ENCODE peak calls at places on chromosomes 13 and 19, in seven cellular contexts. One of them, this sample, is unnamed.

GRCh38 chr19:29521291-29522075 is 4.3 kb upstream of the VSTM2B start:
- DNase-seq in progenitor cell of endocrine pancreas: no peak
- DNase-seq in mammary epithelial cell: no peak
- DNase-seq in HFF-Myc: no peak
- DNase-seq in WERI-Rb-1: no peak
- DNase-seq in OCI-LY7: no peak
- DNase-seq in AG04450: no peak
- DNase-seq in this sample: no peak

GRCh38 chr13:21846605-21847004 is 175.7 kb downstream of the FGF9 start:
- DNase-seq in progenitor cell of endocrine pancreas: no peak
- DNase-seq in mammary epithelial cell: no peak
- DNase-seq in HFF-Myc: no peak
- DNase-seq in WERI-Rb-1: no peak
- DNase-seq in OCI-LY7: no peak
- DNase-seq in AG04450: no peak
- DNase-seq in this sample: no peak

GRCh38 chr19:7861619-7862412 is 12.4 kb downstream of the PRR36 start:
- DNase-seq in progenitor cell of endocrine pancreas: no peak
- DNase-seq in mammary epithelial cell: no peak
- DNase-seq in HFF-Myc: no peak
- DNase-seq in WERI-Rb-1: no peak
- DNase-seq in OCI-LY7: no peak
- DNase-seq in AG04450: no peak
- DNase-seq in this sample: no peak

GRCh38 chr19:17951151-17952040 is 15.5 kb upstream of the KCNN1 start:
- DNase-seq in progenitor cell of endocrine pancreas: no peak
- DNase-seq in mammary epithelial cell: no peak
- DNase-seq in HFF-Myc: no peak
- DNase-seq in WERI-Rb-1: peak
- DNase-seq in OCI-LY7: no peak
- DNase-seq in AG04450: no peak
- DNase-seq in this sample: no peak

GRCh38 chr19:17718988-17719711 is at the start of gene MAP1S:
- DNase-seq in progenitor cell of endocrine pancreas: peak
- DNase-seq in mammary epithelial cell: peak
- DNase-seq in HFF-Myc: no peak
- DNase-seq in WERI-Rb-1: peak
- DNase-seq in OCI-LY7: peak
- DNase-seq in AG04450: no peak
- DNase-seq in this sample: peak

GRCh38 chr13:29490561-29490960 is 104.9 kb downstream of the SLC7A1 start:
- DNase-seq in progenitor cell of endocrine pancreas: no peak
- DNase-seq in mammary epithelial cell: no peak
- DNase-seq in HFF-Myc: no peak
- DNase-seq in WERI-Rb-1: no peak
- DNase-seq in OCI-LY7: no peak
- DNase-seq in AG04450: no peak
- DNase-seq in this sample: no peak

GRCh38 chr19:7415163-7415856 is 66.6 kb downstream of the ARHGEF18 start:
- DNase-seq in progenitor cell of endocrine pancreas: no peak
- DNase-seq in mammary epithelial cell: no peak
- DNase-seq in HFF-Myc: no peak
- DNase-seq in WERI-Rb-1: no peak
- DNase-seq in OCI-LY7: no peak
- DNase-seq in AG04450: peak
- DNase-seq in this sample: no peak

GRCh38 chr19:15294591-15294990 is 37.7 kb downstream of the BRD4 start:
- DNase-seq in progenitor cell of endocrine pancreas: no peak
- DNase-seq in mammary epithelial cell: no peak
- DNase-seq in HFF-Myc: no peak
- DNase-seq in WERI-Rb-1: no peak
- DNase-seq in OCI-LY7: no peak
- DNase-seq in AG04450: no peak
- DNase-seq in this sample: peak

GRCh38 chr13:97432232-97432916 is 1.6 kb upstream of the RAP2A start:
- DNase-seq in progenitor cell of endocrine pancreas: no peak
- DNase-seq in mammary epithelial cell: no peak
- DNase-seq in HFF-Myc: no peak
- DNase-seq in WERI-Rb-1: no peak
- DNase-seq in OCI-LY7: peak
- DNase-seq in AG04450: no peak
- DNase-seq in this sample: no peak

GRCh38 chr13:87827479-87827878 is 156.3 kb downstream of the SLITRK5 start:
- DNase-seq in progenitor cell of endocrine pancreas: no peak
- DNase-seq in mammary epithelial cell: no peak
- DNase-seq in HFF-Myc: no peak
- DNase-seq in WERI-Rb-1: no peak
- DNase-seq in OCI-LY7: no peak
- DNase-seq in AG04450: peak
- DNase-seq in this sample: no peak

GRCh38 chr13:77507931-77508776 is 27.4 kb upstream of the SCEL start:
- DNase-seq in progenitor cell of endocrine pancreas: no peak
- DNase-seq in mammary epithelial cell: peak
- DNase-seq in HFF-Myc: peak
- DNase-seq in WERI-Rb-1: no peak
- DNase-seq in OCI-LY7: no peak
- DNase-seq in AG04450: no peak
- DNase-seq in this sample: peak

GRCh38 chr13:45162821-45163220 is 38.0 kb downstream of the KCTD4 start:
- DNase-seq in progenitor cell of endocrine pancreas: no peak
- DNase-seq in mammary epithelial cell: peak
- DNase-seq in HFF-Myc: peak
- DNase-seq in WERI-Rb-1: no peak
- DNase-seq in OCI-LY7: no peak
- DNase-seq in AG04450: peak
- DNase-seq in this sample: peak

GRCh38 chr19:6068711-6069110 is 41.6 kb downstream of the RFX2 start:
- DNase-seq in progenitor cell of endocrine pancreas: no peak
- DNase-seq in mammary epithelial cell: no peak
- DNase-seq in HFF-Myc: no peak
- DNase-seq in WERI-Rb-1: no peak
- DNase-seq in OCI-LY7: no peak
- DNase-seq in AG04450: no peak
- DNase-seq in this sample: no peak

DNA sequence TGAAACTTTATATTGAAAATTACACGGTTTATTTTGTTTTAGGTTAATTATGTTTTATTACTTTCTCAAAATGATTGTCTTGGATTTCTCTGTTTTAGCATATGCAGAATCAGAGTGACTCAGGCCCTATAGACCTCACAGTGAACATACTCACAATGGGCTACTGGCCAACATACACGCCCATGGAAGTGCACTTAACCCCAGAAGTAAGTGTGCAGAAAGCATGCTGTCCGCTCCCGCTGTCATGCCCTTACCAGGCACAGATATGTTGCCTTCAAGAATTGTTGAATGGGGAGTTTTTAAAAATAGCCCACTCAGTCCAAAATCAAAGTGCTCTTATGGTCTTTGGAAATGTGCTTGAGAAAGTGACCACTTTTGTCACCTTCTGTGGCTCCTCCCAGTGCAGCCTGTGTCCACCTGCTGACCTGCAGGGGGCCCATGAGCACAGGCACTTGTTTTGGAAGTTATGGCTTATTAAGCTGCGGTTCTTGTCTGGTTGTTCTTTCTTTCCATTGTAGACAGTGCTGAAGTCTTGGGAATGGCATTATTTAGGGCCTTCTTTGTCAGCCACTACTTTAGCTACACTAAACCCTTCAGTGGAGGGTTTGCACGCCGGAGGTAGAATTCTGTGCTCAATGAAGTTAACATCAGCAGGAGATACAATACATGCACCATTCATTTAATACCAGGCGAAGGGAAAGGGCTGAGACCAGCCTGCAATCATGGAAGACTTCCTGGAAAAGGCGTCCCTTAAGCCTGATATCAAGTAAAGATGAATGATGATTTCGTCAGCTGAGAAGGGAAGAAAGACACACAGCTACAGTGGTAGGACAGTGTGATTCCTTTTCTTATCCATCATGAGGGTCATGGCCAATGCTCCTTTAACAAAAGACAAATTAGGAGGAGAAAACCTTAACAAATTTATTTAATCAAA is 36.7 kb downstream of the CUL4A start:
- DNase-seq in progenitor cell of endocrine pancreas: no peak
- DNase-seq in mammary epithelial cell: no peak
- DNase-seq in HFF-Myc: no peak
- DNase-seq in WERI-Rb-1: peak
- DNase-seq in OCI-LY7: no peak
- DNase-seq in AG04450: no peak
- DNase-seq in this sample: peak
- TF ChIP-seq CTCF in progenitor cell of endocrine pancreas: peak
- TF ChIP-seq CTCF in mammary epithelial cell: peak
- TF ChIP-seq CTCF in HFF-Myc: peak
- TF ChIP-seq CTCF in WERI-Rb-1: peak
- TF ChIP-seq CTCF in OCI-LY7: no peak
- TF ChIP-seq CTCF in AG04450: peak
- TF ChIP-seq CTCF in this sample: peak

GRCh38 chr13:68304287-68304893 is 1074.3 kb upstream of the PCDH9 start:
- DNase-seq in progenitor cell of endocrine pancreas: no peak
- DNase-seq in mammary epithelial cell: peak
- DNase-seq in HFF-Myc: no peak
- DNase-seq in WERI-Rb-1: peak
- DNase-seq in OCI-LY7: peak
- DNase-seq in AG04450: no peak
- DNase-seq in this sample: peak
- TF ChIP-seq CTCF in progenitor cell of endocrine pancreas: peak
- TF ChIP-seq CTCF in mammary epithelial cell: peak
- TF ChIP-seq CTCF in HFF-Myc: peak
- TF ChIP-seq CTCF in WERI-Rb-1: peak
- TF ChIP-seq CTCF in OCI-LY7: peak
- TF ChIP-seq CTCF in AG04450: peak
- TF ChIP-seq CTCF in this sample: peak

DNA sequence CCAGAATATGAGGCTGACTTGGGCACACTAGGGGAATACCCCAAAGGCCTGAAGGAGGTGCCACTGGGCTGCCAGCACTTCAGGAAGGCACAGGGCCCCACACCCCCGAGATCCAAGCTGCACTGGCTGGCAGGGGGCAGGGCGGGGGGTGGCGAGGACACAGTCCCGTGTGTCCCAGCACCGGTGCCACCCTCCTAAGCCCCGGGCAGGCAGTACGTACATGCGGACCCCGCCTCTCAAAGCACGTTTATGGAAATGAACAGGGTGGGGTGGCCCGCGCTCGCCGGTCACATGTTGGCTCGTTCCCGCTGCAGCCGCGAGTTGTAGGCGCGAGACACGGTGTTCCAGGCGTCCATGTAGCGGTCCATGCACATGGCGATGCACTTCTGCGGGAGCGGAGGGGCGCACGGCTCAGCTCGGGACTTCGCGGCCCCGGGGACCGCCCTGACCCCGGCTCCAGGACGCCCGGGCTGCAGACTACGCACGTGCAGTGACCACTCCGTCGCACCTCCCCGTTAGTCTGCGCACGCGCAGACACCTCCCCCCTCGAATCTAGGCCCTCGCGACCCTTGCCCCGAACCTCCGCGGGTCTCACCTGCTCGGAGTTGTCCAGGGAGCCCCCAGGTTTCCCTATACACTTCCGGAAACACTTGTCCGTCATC is 594 bp downstream of the TIMM13 start:
- DNase-seq in progenitor cell of endocrine pancreas: peak
- DNase-seq in mammary epithelial cell: peak
- DNase-seq in HFF-Myc: no peak
- DNase-seq in WERI-Rb-1: peak
- DNase-seq in OCI-LY7: peak
- DNase-seq in AG04450: no peak
- DNase-seq in this sample: peak
- TF ChIP-seq CTCF in progenitor cell of endocrine pancreas: no peak
- TF ChIP-seq CTCF in mammary epithelial cell: no peak
- TF ChIP-seq CTCF in HFF-Myc: no peak
- TF ChIP-seq CTCF in WERI-Rb-1: no peak
- TF ChIP-seq CTCF in OCI-LY7: peak
- TF ChIP-seq CTCF in AG04450: no peak
- TF ChIP-seq CTCF in this sample: no peak

DNA sequence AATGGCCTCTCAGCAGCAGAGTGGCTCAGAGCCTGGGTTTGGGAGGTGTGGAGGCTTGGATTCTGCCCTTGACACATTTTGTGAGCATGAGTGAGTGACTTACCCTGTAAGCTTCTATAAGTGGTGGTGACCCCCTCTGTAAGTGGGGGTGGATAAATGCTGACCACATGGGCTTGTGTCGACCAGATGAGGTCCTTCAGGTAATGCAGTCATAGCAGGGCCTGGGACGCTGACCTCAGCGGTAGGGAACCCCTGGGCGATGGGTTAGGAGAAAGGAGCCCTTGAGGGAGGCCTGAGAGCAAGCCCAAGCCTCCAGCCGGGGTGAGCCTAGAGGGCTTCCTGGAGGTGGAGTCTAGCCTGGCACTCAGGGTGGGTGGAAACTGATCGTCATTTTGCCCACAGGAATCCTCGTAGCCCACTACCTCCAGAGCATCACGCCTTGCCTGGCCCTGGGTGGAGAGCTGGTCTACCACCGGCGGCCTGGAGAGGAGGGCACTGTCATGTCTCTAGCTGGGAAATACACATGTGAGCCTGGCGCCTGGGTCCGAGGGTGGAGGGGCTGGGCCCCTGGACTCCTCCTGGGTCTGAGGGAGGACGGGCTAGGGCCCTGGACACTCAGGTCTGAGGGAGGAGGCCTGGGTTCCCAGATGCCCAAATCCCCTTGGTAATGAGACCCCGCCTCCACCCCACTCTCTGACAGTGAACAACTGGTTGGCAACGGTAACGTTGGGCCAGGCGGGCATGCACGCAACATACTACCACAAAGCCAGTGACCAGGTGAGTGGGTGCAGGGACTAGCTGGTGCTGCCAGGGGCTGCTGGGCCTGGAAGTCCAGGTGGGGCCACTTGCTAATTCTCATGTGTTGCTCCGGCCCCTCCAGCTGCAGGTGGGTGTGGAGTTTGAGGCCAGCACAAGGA is 5.0 kb upstream of the APOE start:
- DNase-seq in progenitor cell of endocrine pancreas: no peak
- DNase-seq in mammary epithelial cell: no peak
- DNase-seq in HFF-Myc: no peak
- DNase-seq in WERI-Rb-1: no peak
- DNase-seq in OCI-LY7: no peak
- DNase-seq in AG04450: no peak
- DNase-seq in this sample: no peak
- TF ChIP-seq CTCF in progenitor cell of endocrine pancreas: no peak
- TF ChIP-seq CTCF in mammary epithelial cell: no peak
- TF ChIP-seq CTCF in HFF-Myc: no peak
- TF ChIP-seq CTCF in WERI-Rb-1: no peak
- TF ChIP-seq CTCF in OCI-LY7: no peak
- TF ChIP-seq CTCF in AG04450: no peak
- TF ChIP-seq CTCF in this sample: no peak